ENCODE peak calls at places on chromosomes 11 and 22, in four cellular contexts. X is GM12878, T is HepG2, U is K562. V is an unnamed sample.

GRCh38 chr11:88231894-88232482 is 56.7 kb upstream of the RAB38 start:
- DNase-seq in X (no peak), T (peak), U (peak), V (peak)

GRCh38 chr11:36657610-36658225 is 59.7 kb upstream of the RAG2 start:
- DNase-seq in X (no peak), T (no peak), U (peak), V (no peak)

GRCh38 chr11:68340003-68340767 is 27.8 kb downstream of the LRP5 start:
- DNase-seq in X (peak), T (no peak), U (no peak), V (no peak)

GRCh38 chr11:117439256-117439655 is 111.6 kb downstream of the CEP164 start:
- DNase-seq in X (no peak), T (no peak), U (no peak), V (no peak)

GRCh38 chr11:114159320-114159719 is 99.8 kb downstream of the ZBTB16 start:
- DNase-seq in X (no peak), T (no peak), U (no peak), V (no peak)

GRCh38 chr11:33257160-33257896 is at the start of gene HIPK3:
- DNase-seq in X (no peak), T (peak), U (peak), V (peak)

GRCh38 chr22:29727248-29727551 is 7.4 kb downstream of the CABP7 start:
- DNase-seq in X (no peak), T (peak), U (peak), V (peak)

GRCh38 chr22:40193429-40194421 is 16.0 kb downstream of the TNRC6B start:
- DNase-seq in X (no peak), T (no peak), U (no peak), V (peak)

GRCh38 chr11:113153847-113154246 is 160.5 kb upstream of the TTC12 start:
- DNase-seq in X (no peak), T (no peak), U (no peak), V (no peak)

GRCh38 chr22:49962751-49963646 is 2.4 kb downstream of the PIM3 start:
- DNase-seq in X (no peak), T (no peak), U (no peak), V (peak)

GRCh38 chr11:29173660-29174062 is 843.2 kb downstream of the KCNA4 start:
- DNase-seq in X (no peak), T (peak), U (no peak), V (no peak)

GRCh38 chr11:3854977-3855807 is at the start of gene STIM1:
- DNase-seq in X (peak), T (peak), U (peak), V (peak)

GRCh38 chr22:38872831-38873248 is 824 bp upstream of the CBX6 start:
- DNase-seq in X (no peak), T (no peak), U (peak), V (peak)

DNA sequence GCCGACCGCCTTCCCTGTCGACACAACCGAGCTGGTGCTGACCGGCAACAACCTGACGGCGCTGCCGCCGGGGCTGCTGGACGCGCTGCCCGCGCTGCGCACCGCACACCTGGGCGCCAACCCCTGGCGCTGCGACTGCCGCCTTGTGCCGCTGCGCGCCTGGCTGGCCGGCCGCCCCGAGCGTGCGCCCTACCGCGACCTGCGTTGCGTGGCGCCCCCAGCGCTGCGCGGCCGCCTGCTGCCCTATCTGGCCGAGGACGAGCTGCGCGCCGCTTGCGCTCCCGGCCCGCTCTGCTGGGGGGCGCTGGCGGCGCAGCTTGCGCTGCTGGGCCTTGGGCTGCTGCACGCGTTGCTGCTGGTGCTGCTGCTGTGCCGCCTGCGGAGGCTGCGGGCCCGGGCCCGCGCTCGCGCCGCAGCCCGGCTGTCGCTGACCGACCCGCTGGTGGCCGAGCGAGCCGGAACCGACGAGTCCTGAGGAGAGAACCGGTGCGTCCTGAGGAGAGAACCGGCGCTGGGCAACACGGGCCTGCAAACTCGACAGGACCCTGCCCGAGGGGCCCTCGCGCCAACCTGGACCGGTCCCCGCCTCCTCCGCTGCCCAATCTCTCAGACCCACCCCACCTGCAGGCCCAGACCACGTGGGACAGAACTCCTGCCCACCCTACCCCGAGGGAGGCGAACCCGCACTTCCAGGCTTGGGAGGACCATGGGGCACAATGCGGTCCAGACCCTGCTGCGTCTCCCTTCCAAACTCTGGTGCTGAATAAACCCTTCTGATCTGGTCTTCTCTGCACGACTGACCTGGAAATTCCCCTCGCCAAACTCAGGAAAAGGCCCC is 870 bp downstream of the GP1BB start:
- DNase-seq in X (no peak), T (peak), U (peak), V (peak)
- TF ChIP-seq ETV6 in X (no peak), T (no peak), U (no peak), V (no peak)

GRCh38 chr11:107856180-107856980 is 2.2 kb downstream of the SLC35F2 start:
- DNase-seq in X (no peak), T (no peak), U (no peak), V (no peak)

GRCh38 chr11:107859459-107860239 is 1.1 kb upstream of the SLC35F2 start:
- DNase-seq in X (peak), T (no peak), U (peak), V (peak)

GRCh38 chr11:107858217-107859070 is at the start of gene SLC35F2:
- DNase-seq in X (peak), T (peak), U (peak), V (peak)

GRCh38 chr11:107856981-107857517 is 1.5 kb downstream of the SLC35F2 start:
- DNase-seq in X (no peak), T (no peak), U (no peak), V (no peak)

DNA sequence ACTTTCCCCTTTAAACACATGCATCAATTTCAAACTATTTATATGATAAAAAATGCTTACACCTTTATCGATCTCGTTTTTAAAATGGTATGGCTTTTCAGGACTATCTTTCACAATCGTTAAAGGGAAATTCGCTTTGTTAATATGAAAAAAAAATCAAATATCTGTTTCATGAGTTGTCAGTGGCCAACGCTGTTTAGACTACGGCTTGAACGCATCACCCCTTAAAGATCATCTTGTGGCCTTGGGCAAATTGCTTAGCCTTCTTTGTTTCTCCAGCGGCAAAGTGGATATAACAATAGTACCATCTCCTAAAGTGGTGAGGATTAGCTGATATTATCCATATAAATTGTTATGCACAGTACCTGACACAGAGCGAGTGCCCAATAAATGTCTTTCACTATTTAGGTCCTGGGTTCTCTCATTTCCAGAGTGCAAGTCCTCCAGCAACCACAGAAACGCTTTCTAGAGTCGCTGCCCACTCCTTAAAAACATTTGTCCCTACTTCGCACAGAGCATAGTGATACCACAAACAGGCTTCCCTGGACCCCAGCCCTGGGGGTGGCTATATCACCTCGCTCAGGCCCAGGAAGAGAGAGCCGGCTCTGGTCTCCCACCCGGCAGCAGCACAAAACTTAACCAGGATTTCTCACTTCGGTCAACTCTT is 904 bp downstream of the SLC35F2 start:
- DNase-seq in X (no peak), T (no peak), U (no peak), V (no peak)
- TF ChIP-seq ETV6 in X (no peak), T (no peak), U (no peak), V (no peak)

GRCh38 chr11:14118047-14118446 is 155.5 kb downstream of the SPON1 start:
- DNase-seq in X (no peak), T (no peak), U (no peak), V (no peak)
- TF ChIP-seq ETV6 in X (no peak), T (no peak), U (no peak), V (no peak)

GRCh38 chr11:123306531-123306930 is 111.5 kb upstream of the CLMP start:
- DNase-seq in X (no peak), T (no peak), U (no peak), V (no peak)

GRCh38 chr11:123305601-123306000 is 110.6 kb upstream of the CLMP start:
- DNase-seq in X (no peak), T (no peak), U (no peak), V (no peak)

GRCh38 chr11:123307276-123307675 is 112.2 kb upstream of the CLMP start:
- DNase-seq in X (no peak), T (no peak), U (no peak), V (no peak)

GRCh38 chr11:123304828-123305530 is 109.9 kb upstream of the CLMP start:
- DNase-seq in X (no peak), T (no peak), U (no peak), V (no peak)

DNA sequence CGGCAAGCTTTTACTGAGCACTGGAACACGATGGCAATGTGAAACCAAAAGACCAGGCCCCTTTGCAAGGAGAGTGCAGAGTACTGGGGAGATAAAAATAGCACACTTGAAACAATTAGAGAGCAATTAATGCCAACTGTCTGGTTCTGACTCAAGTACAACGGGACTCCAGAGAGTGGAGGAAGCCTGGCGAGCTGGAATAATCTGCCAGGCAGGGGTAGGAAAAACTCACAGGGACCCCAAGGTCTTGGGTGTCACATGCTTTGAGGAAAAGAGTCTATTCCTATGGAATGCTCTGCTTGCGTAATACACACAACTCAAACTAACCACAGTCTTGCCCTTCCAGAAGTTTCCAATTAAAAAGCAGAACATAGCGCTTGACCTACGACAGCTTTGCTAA is 113.0 kb upstream of the CLMP start:
- DNase-seq in X (peak), T (no peak), U (no peak), V (no peak)
- TF ChIP-seq ETV6 in X (no peak), T (no peak), U (no peak), V (no peak)

GRCh38 chr11:107011977-107012376 is 6.3 kb downstream of the GUCY1A2 start:
- DNase-seq in X (no peak), T (no peak), U (no peak), V (no peak)

GRCh38 chr11:107009190-107009589 is 9.1 kb downstream of the GUCY1A2 start:
- DNase-seq in X (no peak), T (no peak), U (no peak), V (no peak)

GRCh38 chr11:107006076-107006833 is 12.0 kb downstream of the GUCY1A2 start:
- DNase-seq in X (no peak), T (no peak), U (no peak), V (no peak)
- TF ChIP-seq ETV6 in X (no peak), T (no peak), U (no peak), V (no peak)

DNA sequence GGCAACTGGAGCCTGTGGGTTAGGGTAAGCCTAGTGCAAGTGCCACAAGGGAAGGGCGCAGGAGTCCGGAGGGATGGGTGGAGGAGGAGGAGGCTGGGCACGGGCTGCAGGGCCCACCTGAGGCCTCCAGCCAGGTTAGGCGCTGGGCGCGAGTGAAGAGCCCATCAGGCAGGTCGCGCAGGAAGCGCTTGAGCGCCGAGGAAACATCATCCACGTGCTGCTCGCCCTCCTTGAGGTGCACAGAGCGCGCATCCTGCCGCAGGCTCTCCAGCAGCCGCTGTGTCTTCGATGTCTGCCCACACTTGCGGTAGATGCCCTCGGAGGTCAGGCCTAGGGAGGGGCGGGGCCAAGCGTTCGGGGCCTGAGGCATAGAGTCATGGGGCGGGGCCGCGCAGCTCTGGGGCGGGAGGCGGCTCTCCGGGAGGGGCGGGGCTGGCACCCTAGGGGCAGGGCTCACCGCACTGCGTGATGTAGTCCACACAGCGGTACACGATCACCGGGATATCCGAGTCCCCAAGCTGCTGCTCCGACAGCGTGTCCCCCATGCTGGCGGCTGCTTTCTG is 22.7 kb upstream of the PDE2A start:
- DNase-seq in X (no peak), T (no peak), U (peak), V (peak)
- TF ChIP-seq ETV6 in X (no peak), T (no peak), U (no peak), V (no peak)

GRCh38 chr11:39365809-39366436 is 2093.5 kb downstream of the LRRC4C start:
- DNase-seq in X (no peak), T (no peak), U (no peak), V (no peak)
- TF ChIP-seq ETV6 in X (no peak), T (no peak), U (no peak), V (no peak)

V was measured in WTC11.